ENCODE peak calls at places on chromosomes 12 and 14, in nine cellular contexts. B is CD4-positive, alpha-beta memory T cell; E is transverse colon; W is AG04450; C is GM23248; Q is H9; X is dorsolateral prefrontal cortex; G is fibroblast of lung; F is heart right ventricle. O is an unnamed sample.

GRCh38 chr12:100574262-100575074 is 984 bp downstream of the GAS2L3 start:
- DNase-seq in B (no peak), E (no peak), W (no peak), C (peak; percentile 51), Q (peak; percentile 41), X (no peak), G (peak; percentile 19), F (peak; percentile 16), O (peak; percentile 49)

GRCh38 chr12:132955094-132955932 is 793 bp downstream of the ZNF605 start:
- DNase-seq in B (no peak), E (peak; percentile 19), W (peak; percentile 20), C (peak; percentile 84), Q (peak; percentile 51), X (peak; percentile 19), G (peak; percentile 81), F (peak; percentile 41), O (peak; percentile 41)

GRCh38 chr12:66203820-66204219 is 14.8 kb downstream of the IRAK3 start:
- DNase-seq in B (no peak), E (no peak), W (no peak), C (no peak), Q (no peak), X (no peak), G (no peak), F (no peak), O (no peak)

GRCh38 chr14:72060917-72061316 is 128.7 kb downstream of the RGS6 start:
- DNase-seq in B (no peak), E (no peak), W (no peak), C (no peak), Q (no peak), X (no peak), G (no peak), F (no peak), O (no peak)

GRCh38 chr12:40828593-40828990 is 136.4 kb downstream of the CNTN1 start:
- DNase-seq in B (no peak), E (no peak), W (no peak), C (no peak), Q (no peak), X (no peak), G (no peak), F (no peak), O (no peak)

GRCh38 chr12:116455540-116456306 is 103.5 kb upstream of the MAP1LC3B2 start:
- DNase-seq in B (no peak), E (peak; percentile 79), W (peak; percentile 78), C (peak; percentile 96), Q (no peak), X (no peak), G (peak; percentile 98), F (peak; percentile 89), O (peak; percentile 71)

GRCh38 chr14:75725481-75725880 is 64.4 kb downstream of the TTLL5 start:
- DNase-seq in B (no peak), E (no peak), W (no peak), C (peak; percentile 32), Q (no peak), X (no peak), G (no peak), F (peak; percentile 52), O (no peak)

GRCh38 chr14:64971890-64972785 is at the start of gene RAB15:
- DNase-seq in B (peak; percentile 49), E (peak; percentile 32), W (no peak), C (peak; percentile 76), Q (no peak), X (no peak), G (no peak), F (peak; percentile 32), O (peak; percentile 38)

GRCh38 chr14:84927096-84927910 is 602.6 kb upstream of the FLRT2 start:
- DNase-seq in B (no peak), E (no peak), W (no peak), C (no peak), Q (no peak), X (no peak), G (peak; percentile 8), F (no peak), O (no peak)

GRCh38 chr14:37452323-37452722 is 142.7 kb downstream of the FOXA1 start:
- DNase-seq in B (no peak), E (no peak), W (no peak), C (no peak), Q (no peak), X (no peak), G (no peak), F (no peak), O (no peak)

GRCh38 chr12:130160711-130161231 is 1.5 kb upstream of the FZD10 start:
- DNase-seq in B (no peak), E (no peak), W (no peak), C (no peak), Q (no peak), X (no peak), G (no peak), F (no peak), O (no peak)

GRCh38 chr14:40053396-40053795 is 621.2 kb upstream of the FBXO33 start:
- DNase-seq in B (no peak), E (no peak), W (no peak), C (no peak), Q (no peak), X (no peak), G (no peak), F (no peak), O (no peak)

GRCh38 chr14:51873221-51873893 is 12.9 kb downstream of the GNG2 start:
- DNase-seq in B (no peak), E (no peak), W (peak; percentile 87), C (peak; percentile 92), Q (no peak), X (no peak), G (peak; percentile 94), F (no peak), O (peak; percentile 81)

GRCh38 chr14:72401632-72402428 is 469.6 kb downstream of the RGS6 start:
- DNase-seq in B (peak; percentile 48), E (no peak), W (no peak), C (no peak), Q (no peak), X (no peak), G (no peak), F (no peak), O (no peak)

GRCh38 chr12:50241178-50241577 is 42.1 kb downstream of the LIMA1 start:
- DNase-seq in B (no peak), E (no peak), W (no peak), C (peak; percentile 30), Q (no peak), X (no peak), G (peak; percentile 76), F (no peak), O (no peak)
- H3K27ac ChIP-seq in B (no peak overlapping the region), E (peak overlapping the region; percentile 90), W (peak overlapping the region; percentile 86), C (peak overlapping the region; percentile 94), Q (no peak overlapping the region), X (no peak overlapping the region), G (peak overlapping the region; percentile 96), F (peak overlapping the region; percentile 43), O (no peak overlapping the region)

DNA sequence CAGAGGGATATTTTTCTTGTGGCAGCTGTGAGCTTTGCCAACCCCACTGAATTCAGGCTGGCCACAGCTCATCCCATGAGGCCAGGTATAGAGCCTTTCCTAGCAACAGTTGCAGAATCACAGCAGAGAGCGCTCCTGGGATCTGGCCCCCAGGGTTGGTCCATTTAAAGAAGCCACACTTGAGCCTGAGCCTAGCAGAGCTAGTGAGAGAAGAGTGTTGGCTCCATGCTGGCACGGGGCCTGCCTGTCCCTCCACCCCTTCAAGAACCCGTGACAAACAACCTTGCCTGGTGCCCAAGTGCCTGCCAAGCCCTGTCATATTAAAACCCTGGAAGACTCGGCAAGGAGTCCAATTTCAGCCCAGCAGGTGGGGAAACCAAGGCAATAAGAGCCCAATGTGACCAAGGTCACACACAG is 91.6 kb downstream of the LRRC74A start:
- DNase-seq in B (no peak), E (no peak), W (no peak), C (peak; percentile 56), Q (no peak), X (peak; percentile 40), G (no peak), F (peak; percentile 76), O (no peak)
- H3K27ac ChIP-seq in B (no peak overlapping the region), E (peak overlapping the region; percentile 90), W (peak overlapping the region; percentile 98), C (peak overlapping the region; percentile 98), Q (no peak overlapping the region), X (peak overlapping the region; percentile 91), G (peak overlapping the region; percentile 89), F (peak overlapping the region; percentile 90), O (peak overlapping the region; percentile 100)

GRCh38 chr14:49918709-49919108 is 25.8 kb downstream of the ARF6 start:
- DNase-seq in B (no peak), E (no peak), W (no peak), C (no peak), Q (no peak), X (no peak), G (no peak), F (no peak), O (no peak)

GRCh38 chr14:49920935-49921334 is 28.1 kb downstream of the ARF6 start:
- DNase-seq in B (no peak), E (no peak), W (no peak), C (no peak), Q (no peak), X (no peak), G (no peak), F (no peak), O (no peak)

GRCh38 chr14:49921401-49921800 is 28.5 kb downstream of the ARF6 start:
- DNase-seq in B (no peak), E (no peak), W (no peak), C (no peak), Q (no peak), X (no peak), G (no peak), F (no peak), O (no peak)

GRCh38 chr14:49919825-49920224 is 26.9 kb downstream of the ARF6 start:
- DNase-seq in B (no peak), E (no peak), W (no peak), C (no peak), Q (no peak), X (no peak), G (no peak), F (no peak), O (no peak)

DNA sequence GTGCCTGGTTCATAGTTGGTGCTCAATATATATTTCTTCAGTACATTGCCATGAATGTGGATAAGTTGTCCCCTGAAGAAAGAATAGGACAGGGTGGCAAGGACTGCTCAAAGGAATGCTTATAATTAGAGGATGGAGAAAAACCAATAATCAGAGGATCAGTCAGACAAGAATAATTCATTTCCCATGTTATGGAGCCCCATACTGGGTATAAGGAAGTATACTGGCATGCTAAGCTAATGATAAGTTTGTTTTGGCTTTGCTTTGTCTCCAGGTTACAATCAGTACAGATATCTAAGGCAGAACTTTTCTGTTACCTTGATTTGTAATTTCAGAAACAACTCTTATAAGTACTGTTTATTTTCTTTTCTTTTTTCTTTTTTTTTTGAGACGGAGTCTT is 27.4 kb downstream of the ARF6 start:
- DNase-seq in B (no peak), E (no peak), W (no peak), C (no peak), Q (no peak), X (no peak), G (no peak), F (no peak), O (no peak)
- H3K27ac ChIP-seq in B (no peak overlapping the region), E (no peak overlapping the region), W (no peak overlapping the region), C (no peak overlapping the region), Q (no peak overlapping the region), X (no peak overlapping the region), G (no peak overlapping the region), F (no peak overlapping the region), O (no peak overlapping the region)

DNA sequence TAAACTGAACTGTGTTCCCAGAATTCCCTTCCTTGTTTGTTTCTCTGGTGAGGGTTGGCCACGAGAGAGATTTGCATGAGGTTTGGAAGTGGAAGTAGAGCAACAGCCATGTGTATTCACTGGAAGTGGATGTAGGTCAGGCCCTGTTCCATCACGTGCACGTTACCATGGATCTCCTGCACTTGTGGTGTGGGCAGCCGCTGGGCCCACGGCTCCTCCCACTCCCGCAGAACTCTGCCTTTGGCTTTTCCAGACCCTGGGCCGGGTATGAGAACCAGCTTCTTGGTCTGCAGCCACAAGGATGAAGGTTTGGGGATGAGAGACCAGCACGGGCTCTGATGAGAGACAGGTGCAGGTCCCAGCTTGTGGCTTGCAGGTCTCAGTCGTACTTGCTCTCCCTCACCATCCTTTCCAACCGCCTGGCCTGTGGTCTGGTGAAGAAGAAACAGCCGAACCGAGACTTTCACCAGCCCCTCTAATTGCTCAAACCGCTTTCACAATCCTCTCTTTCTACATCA is 94.9 kb downstream of the DUSP16 start:
- DNase-seq in B (peak; percentile 76), E (peak; percentile 30), W (no peak), C (no peak), Q (no peak), X (peak; percentile 56), G (peak; percentile 35), F (no peak), O (no peak)
- H3K27ac ChIP-seq in B (peak overlapping the region; percentile 82), E (no peak overlapping the region), W (no peak overlapping the region), C (no peak overlapping the region), Q (no peak overlapping the region), X (peak overlapping the region; percentile 83), G (no peak overlapping the region), F (no peak overlapping the region), O (no peak overlapping the region)